ENCODE peak calls at places on chromosome 20, in nine cellular contexts. One of them, this sample, is unnamed. For H3K27me3, the result is how much of the 10 kb centered on the place peaks cover.

GRCh38 chr20:5642155-5642981 is 107.8 kb upstream of the SHLD1 start:
- DNase-seq in hepatocyte: no peak
- DNase-seq in cardiac muscle cell: no peak
- DNase-seq in tibial artery: peak
- DNase-seq in right atrium auricular region: peak
- DNase-seq in pancreas: no peak
- DNase-seq in CD8-positive, alpha-beta T cell: no peak
- DNase-seq in CD4-positive, alpha-beta T cell: no peak
- DNase-seq in foreskin keratinocyte: no peak
- DNase-seq in this sample: no peak

GRCh38 chr20:47574616-47575401 is 73.1 kb downstream of the NCOA3 start:
- DNase-seq in hepatocyte: no peak
- DNase-seq in cardiac muscle cell: peak
- DNase-seq in tibial artery: no peak
- DNase-seq in right atrium auricular region: no peak
- DNase-seq in pancreas: no peak
- DNase-seq in CD8-positive, alpha-beta T cell: no peak
- DNase-seq in CD4-positive, alpha-beta T cell: no peak
- DNase-seq in foreskin keratinocyte: no peak
- DNase-seq in this sample: peak

GRCh38 chr20:7696311-7696710 is 243.9 kb downstream of the HAO1 start:
- DNase-seq in hepatocyte: no peak
- DNase-seq in cardiac muscle cell: no peak
- DNase-seq in tibial artery: no peak
- DNase-seq in right atrium auricular region: no peak
- DNase-seq in pancreas: no peak
- DNase-seq in CD8-positive, alpha-beta T cell: no peak
- DNase-seq in CD4-positive, alpha-beta T cell: no peak
- DNase-seq in foreskin keratinocyte: no peak
- DNase-seq in this sample: no peak

GRCh38 chr20:56628873-56629463 is at the start of gene TFAP2C:
- DNase-seq in hepatocyte: peak
- DNase-seq in cardiac muscle cell: peak
- DNase-seq in tibial artery: peak
- DNase-seq in right atrium auricular region: no peak
- DNase-seq in pancreas: peak
- DNase-seq in CD8-positive, alpha-beta T cell: no peak
- DNase-seq in CD4-positive, alpha-beta T cell: no peak
- DNase-seq in foreskin keratinocyte: peak
- DNase-seq in this sample: peak

GRCh38 chr20:8766868-8767390 is 302.0 kb upstream of the PLCB4 start:
- DNase-seq in hepatocyte: no peak
- DNase-seq in cardiac muscle cell: no peak
- DNase-seq in tibial artery: no peak
- DNase-seq in right atrium auricular region: no peak
- DNase-seq in pancreas: no peak
- DNase-seq in CD8-positive, alpha-beta T cell: no peak
- DNase-seq in CD4-positive, alpha-beta T cell: no peak
- DNase-seq in foreskin keratinocyte: no peak
- DNase-seq in this sample: no peak

GRCh38 chr20:33273117-33273851 is 9.7 kb upstream of the BPIFB1 start:
- DNase-seq in hepatocyte: no peak
- DNase-seq in cardiac muscle cell: no peak
- DNase-seq in tibial artery: no peak
- DNase-seq in right atrium auricular region: no peak
- DNase-seq in pancreas: no peak
- DNase-seq in CD8-positive, alpha-beta T cell: no peak
- DNase-seq in CD4-positive, alpha-beta T cell: no peak
- DNase-seq in foreskin keratinocyte: no peak
- DNase-seq in this sample: no peak

GRCh38 chr20:51462566-51463276 is 79.8 kb downstream of the NFATC2 start:
- DNase-seq in hepatocyte: peak
- DNase-seq in cardiac muscle cell: no peak
- DNase-seq in tibial artery: peak
- DNase-seq in right atrium auricular region: peak
- DNase-seq in pancreas: peak
- DNase-seq in CD8-positive, alpha-beta T cell: no peak
- DNase-seq in CD4-positive, alpha-beta T cell: no peak
- DNase-seq in foreskin keratinocyte: no peak
- DNase-seq in this sample: peak

GRCh38 chr20:57664476-57664875 is 44.2 kb upstream of the ZBP1 start:
- DNase-seq in hepatocyte: no peak
- DNase-seq in cardiac muscle cell: no peak
- DNase-seq in tibial artery: peak
- DNase-seq in right atrium auricular region: no peak
- DNase-seq in pancreas: peak
- DNase-seq in CD8-positive, alpha-beta T cell: no peak
- DNase-seq in CD4-positive, alpha-beta T cell: no peak
- DNase-seq in foreskin keratinocyte: no peak
- DNase-seq in this sample: no peak

GRCh38 chr20:46810442-46811327 is 84.0 kb upstream of the EYA2 start:
- DNase-seq in hepatocyte: no peak
- DNase-seq in cardiac muscle cell: no peak
- DNase-seq in tibial artery: no peak
- DNase-seq in right atrium auricular region: peak
- DNase-seq in pancreas: no peak
- DNase-seq in CD8-positive, alpha-beta T cell: no peak
- DNase-seq in CD4-positive, alpha-beta T cell: no peak
- DNase-seq in foreskin keratinocyte: no peak
- DNase-seq in this sample: no peak

GRCh38 chr20:62769346-62770071 is 26.8 kb upstream of the MRGBP start:
- DNase-seq in hepatocyte: no peak
- DNase-seq in cardiac muscle cell: no peak
- DNase-seq in tibial artery: no peak
- DNase-seq in right atrium auricular region: no peak
- DNase-seq in pancreas: peak
- DNase-seq in CD8-positive, alpha-beta T cell: no peak
- DNase-seq in CD4-positive, alpha-beta T cell: no peak
- DNase-seq in foreskin keratinocyte: no peak
- DNase-seq in this sample: no peak
- H3K27me3 ChIP-seq in hepatocyte: under half
- H3K27me3 ChIP-seq in cardiac muscle cell: under half
- H3K27me3 ChIP-seq in tibial artery: half or more
- H3K27me3 ChIP-seq in right atrium auricular region: under half
- H3K27me3 ChIP-seq in pancreas: under half
- H3K27me3 ChIP-seq in CD8-positive, alpha-beta T cell: under half
- H3K27me3 ChIP-seq in CD4-positive, alpha-beta T cell: under half
- H3K27me3 ChIP-seq in foreskin keratinocyte: under half
- H3K27me3 ChIP-seq in this sample: under half

DNA sequence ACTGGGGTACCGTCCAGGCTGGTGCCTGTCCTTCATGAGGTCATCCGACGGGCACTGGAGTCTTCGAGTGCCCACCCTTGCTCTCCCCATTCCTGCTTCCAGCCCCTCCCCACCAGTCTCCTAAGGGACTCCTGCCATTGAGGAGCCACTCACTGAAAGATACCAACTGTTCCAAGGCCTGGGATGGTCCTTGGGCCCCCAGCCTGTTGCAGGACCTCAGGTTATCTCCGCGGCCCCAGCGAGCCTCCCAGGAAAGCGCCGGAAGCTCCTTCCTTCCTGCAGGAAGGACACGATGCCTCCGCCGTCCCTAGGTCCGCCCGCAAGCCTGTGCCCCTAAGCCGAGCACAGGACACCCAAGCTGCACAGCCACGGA is 1.2 kb downstream of the NKAIN4 start:
- DNase-seq in hepatocyte: no peak
- DNase-seq in cardiac muscle cell: no peak
- DNase-seq in tibial artery: no peak
- DNase-seq in right atrium auricular region: no peak
- DNase-seq in pancreas: no peak
- DNase-seq in CD8-positive, alpha-beta T cell: no peak
- DNase-seq in CD4-positive, alpha-beta T cell: no peak
- DNase-seq in foreskin keratinocyte: no peak
- DNase-seq in this sample: no peak
- H3K27me3 ChIP-seq in hepatocyte: under half
- H3K27me3 ChIP-seq in cardiac muscle cell: half or more
- H3K27me3 ChIP-seq in tibial artery: half or more
- H3K27me3 ChIP-seq in right atrium auricular region: under half
- H3K27me3 ChIP-seq in pancreas: under half
- H3K27me3 ChIP-seq in CD8-positive, alpha-beta T cell: under half
- H3K27me3 ChIP-seq in CD4-positive, alpha-beta T cell: under half
- H3K27me3 ChIP-seq in foreskin keratinocyte: under half
- H3K27me3 ChIP-seq in this sample: under half

DNA sequence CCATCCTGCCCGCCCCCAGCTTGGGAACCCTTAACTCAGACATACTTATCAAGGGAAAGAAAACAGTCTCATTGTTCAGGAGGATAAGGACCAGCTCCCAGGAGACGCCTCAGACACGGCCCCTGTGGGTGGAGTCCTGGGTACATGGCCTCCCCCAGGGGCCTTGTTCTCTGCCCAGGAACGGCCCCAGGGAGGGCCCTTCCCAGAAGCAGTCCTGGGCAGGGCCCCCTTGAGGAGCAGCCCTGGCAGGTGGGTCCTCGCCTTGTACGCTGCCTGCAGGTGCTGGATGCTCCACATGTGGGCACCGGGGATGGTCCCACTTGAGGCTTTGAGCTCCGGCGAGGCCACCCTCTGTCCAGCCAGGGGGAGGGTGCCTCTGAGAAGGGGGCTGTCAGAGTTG is 4.5 kb upstream of the GATA5 start:
- DNase-seq in hepatocyte: no peak
- DNase-seq in cardiac muscle cell: no peak
- DNase-seq in tibial artery: no peak
- DNase-seq in right atrium auricular region: no peak
- DNase-seq in pancreas: no peak
- DNase-seq in CD8-positive, alpha-beta T cell: no peak
- DNase-seq in CD4-positive, alpha-beta T cell: no peak
- DNase-seq in foreskin keratinocyte: no peak
- DNase-seq in this sample: no peak
- H3K27me3 ChIP-seq in hepatocyte: under half
- H3K27me3 ChIP-seq in cardiac muscle cell: under half
- H3K27me3 ChIP-seq in tibial artery: half or more
- H3K27me3 ChIP-seq in right atrium auricular region: under half
- H3K27me3 ChIP-seq in pancreas: under half
- H3K27me3 ChIP-seq in CD8-positive, alpha-beta T cell: under half
- H3K27me3 ChIP-seq in CD4-positive, alpha-beta T cell: half or more
- H3K27me3 ChIP-seq in foreskin keratinocyte: half or more
- H3K27me3 ChIP-seq in this sample: under half

GRCh38 chr20:64184795-64185194 is 20.5 kb downstream of the MYT1 start:
- DNase-seq in hepatocyte: no peak
- DNase-seq in cardiac muscle cell: no peak
- DNase-seq in tibial artery: no peak
- DNase-seq in right atrium auricular region: no peak
- DNase-seq in pancreas: no peak
- DNase-seq in CD8-positive, alpha-beta T cell: no peak
- DNase-seq in CD4-positive, alpha-beta T cell: no peak
- DNase-seq in foreskin keratinocyte: no peak
- DNase-seq in this sample: no peak
- H3K27me3 ChIP-seq in hepatocyte: under half
- H3K27me3 ChIP-seq in cardiac muscle cell: under half
- H3K27me3 ChIP-seq in tibial artery: under half
- H3K27me3 ChIP-seq in right atrium auricular region: under half
- H3K27me3 ChIP-seq in pancreas: under half
- H3K27me3 ChIP-seq in CD8-positive, alpha-beta T cell: under half
- H3K27me3 ChIP-seq in CD4-positive, alpha-beta T cell: under half
- H3K27me3 ChIP-seq in foreskin keratinocyte: under half
- H3K27me3 ChIP-seq in this sample: under half

DNA sequence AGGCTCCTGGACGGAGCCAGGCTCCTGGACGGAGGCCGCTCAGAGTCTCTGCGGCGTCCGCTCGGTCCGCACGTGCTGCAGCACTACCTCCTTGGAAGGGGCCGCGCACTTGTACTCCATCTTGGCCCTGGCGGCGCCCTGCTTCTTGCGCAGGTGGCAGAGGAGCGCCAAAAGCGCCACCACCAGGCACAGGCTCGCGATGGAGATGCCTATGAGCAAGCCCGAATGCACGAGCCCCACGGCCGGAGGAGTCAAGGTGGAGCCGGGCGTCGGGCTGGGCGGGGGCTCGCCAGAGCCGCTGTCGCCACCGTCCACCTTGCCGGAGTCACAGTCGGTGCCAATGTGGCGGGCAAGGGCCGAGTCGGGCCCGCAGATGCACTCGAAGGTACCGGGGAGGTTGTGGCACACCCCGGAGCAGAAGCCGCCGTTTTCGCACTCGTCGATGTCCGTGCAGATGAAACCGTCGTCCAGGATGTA is 1.7 kb downstream of the THBD start:
- DNase-seq in hepatocyte: no peak
- DNase-seq in cardiac muscle cell: no peak
- DNase-seq in tibial artery: no peak
- DNase-seq in right atrium auricular region: peak
- DNase-seq in pancreas: no peak
- DNase-seq in CD8-positive, alpha-beta T cell: no peak
- DNase-seq in CD4-positive, alpha-beta T cell: no peak
- DNase-seq in foreskin keratinocyte: peak
- DNase-seq in this sample: no peak
- H3K27me3 ChIP-seq in hepatocyte: under half
- H3K27me3 ChIP-seq in cardiac muscle cell: half or more
- H3K27me3 ChIP-seq in tibial artery: under half
- H3K27me3 ChIP-seq in right atrium auricular region: under half
- H3K27me3 ChIP-seq in pancreas: under half
- H3K27me3 ChIP-seq in CD8-positive, alpha-beta T cell: under half
- H3K27me3 ChIP-seq in CD4-positive, alpha-beta T cell: half or more
- H3K27me3 ChIP-seq in foreskin keratinocyte: under half
- H3K27me3 ChIP-seq in this sample: half or more

DNA sequence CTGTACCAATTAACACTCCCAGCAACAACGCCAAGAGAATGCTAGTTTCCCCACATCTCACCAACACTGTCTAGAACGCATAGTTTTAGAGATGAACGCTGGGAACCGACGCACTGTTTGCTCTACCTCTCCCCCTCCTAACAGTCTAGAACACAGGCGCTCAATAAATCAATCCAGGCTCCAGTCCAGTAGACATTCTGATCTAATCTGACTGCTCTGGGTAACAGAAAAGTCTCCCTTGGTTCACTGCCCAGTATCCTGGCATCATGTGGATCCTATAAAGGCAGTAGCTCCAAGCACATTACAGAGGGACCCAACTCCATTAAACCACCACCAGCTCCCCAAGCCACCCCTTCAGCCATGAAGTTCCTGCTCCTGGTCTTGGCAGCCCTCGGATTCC is at the start of gene DEFB132:
- DNase-seq in hepatocyte: no peak
- DNase-seq in cardiac muscle cell: no peak
- DNase-seq in tibial artery: no peak
- DNase-seq in right atrium auricular region: no peak
- DNase-seq in pancreas: no peak
- DNase-seq in CD8-positive, alpha-beta T cell: no peak
- DNase-seq in CD4-positive, alpha-beta T cell: no peak
- DNase-seq in foreskin keratinocyte: no peak
- DNase-seq in this sample: peak
- H3K27me3 ChIP-seq in hepatocyte: under half
- H3K27me3 ChIP-seq in cardiac muscle cell: half or more
- H3K27me3 ChIP-seq in tibial artery: under half
- H3K27me3 ChIP-seq in right atrium auricular region: under half
- H3K27me3 ChIP-seq in pancreas: under half
- H3K27me3 ChIP-seq in CD8-positive, alpha-beta T cell: under half
- H3K27me3 ChIP-seq in CD4-positive, alpha-beta T cell: under half
- H3K27me3 ChIP-seq in foreskin keratinocyte: under half
- H3K27me3 ChIP-seq in this sample: under half

DNA sequence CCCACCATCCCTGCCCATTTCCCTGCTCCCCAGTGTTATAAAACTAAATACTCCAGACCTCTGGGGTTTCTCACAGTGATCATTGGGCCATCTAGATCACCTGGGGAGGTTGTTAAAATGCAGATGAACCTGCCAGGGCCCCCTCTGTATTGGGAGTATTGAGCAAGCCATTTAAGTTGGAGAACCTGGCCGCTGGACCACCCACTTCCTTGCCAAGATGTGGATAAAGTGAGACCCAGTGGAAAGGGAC is 1.5 kb downstream of the ID1 start:
- DNase-seq in hepatocyte: no peak
- DNase-seq in cardiac muscle cell: no peak
- DNase-seq in tibial artery: no peak
- DNase-seq in right atrium auricular region: no peak
- DNase-seq in pancreas: no peak
- DNase-seq in CD8-positive, alpha-beta T cell: no peak
- DNase-seq in CD4-positive, alpha-beta T cell: no peak
- DNase-seq in foreskin keratinocyte: no peak
- DNase-seq in this sample: no peak
- H3K27me3 ChIP-seq in hepatocyte: under half
- H3K27me3 ChIP-seq in cardiac muscle cell: under half
- H3K27me3 ChIP-seq in tibial artery: under half
- H3K27me3 ChIP-seq in right atrium auricular region: under half
- H3K27me3 ChIP-seq in pancreas: under half
- H3K27me3 ChIP-seq in CD8-positive, alpha-beta T cell: under half
- H3K27me3 ChIP-seq in CD4-positive, alpha-beta T cell: under half
- H3K27me3 ChIP-seq in foreskin keratinocyte: under half
- H3K27me3 ChIP-seq in this sample: under half

This sample was measured in SK-N-SH.